ENCODE peak calls at places on chromosome 20, in ten cellular contexts. T is cardiac muscle cell, P is endothelial cell of umbilical vein, Z is SJSA1, V is Panc1, J is gastrocnemius medialis, F is endodermal cell, L is GM12865, Q is SJCRH30, K is epithelial cell of esophagus. E is an unnamed sample.

GRCh38 chr20:46350201-46350985 is 42.1 kb upstream of the CDH22 start:
- DNase-seq in V (no peak), F (peak; percentile 82), P (peak; percentile 60), K (peak; percentile 44), Q (peak; percentile 91), T (no peak), J (no peak), L (peak; percentile 84), Z (peak; percentile 84), E (peak; percentile 72)

GRCh38 chr20:61722146-61722678 is 343.5 kb downstream of the TAF4 start:
- DNase-seq in T (peak; percentile 78), L (no peak), K (no peak), P (no peak), Q (no peak), J (no peak), F (no peak), Z (no peak), V (no peak), E (no peak)

GRCh38 chr20:22449115-22449973 is 135.0 kb downstream of the FOXA2 start:
- DNase-seq in V (no peak), K (no peak), T (no peak), F (no peak), J (no peak), Q (no peak), L (no peak), P (no peak), Z (no peak), E (no peak)

GRCh38 chr20:25319241-25320034 is 71.2 kb downstream of the ABHD12 start:
- DNase-seq in T (peak; percentile 45), Z (no peak), J (no peak), K (no peak), V (no peak), P (no peak), Q (no peak), F (no peak), L (no peak), E (no peak)

GRCh38 chr20:48769111-48769879 is 58.5 kb downstream of the PREX1 start:
- DNase-seq in T (no peak), K (no peak), V (no peak), P (no peak), Z (no peak), J (no peak), F (no peak), Q (no peak), L (peak; percentile 66), E (no peak)

GRCh38 chr20:38002422-38002821 is 30.8 kb downstream of the TTI1 start:
- DNase-seq in P (no peak), Q (no peak), F (no peak), K (no peak), Z (no peak), T (no peak), V (no peak), L (no peak), J (no peak), E (no peak)

GRCh38 chr20:42915081-42915480 is 274.6 kb downstream of the PTPRT start:
- DNase-seq in Z (no peak), F (no peak), P (no peak), L (no peak), J (no peak), V (no peak), K (no peak), Q (peak; percentile 63), T (no peak), E (no peak)

GRCh38 chr20:47208534-47209174 is 147.8 kb downstream of the ZMYND8 start:
- DNase-seq in K (no peak), Q (no peak), Z (no peak), P (no peak), V (no peak), T (no peak), L (no peak), J (no peak), F (no peak), E (no peak)

GRCh38 chr20:20024942-20025341 is 7.8 kb downstream of the NAA20 start:
- DNase-seq in Z (no peak), T (no peak), K (no peak), V (no peak), F (no peak), J (no peak), L (no peak), Q (no peak), P (no peak), E (no peak)

GRCh38 chr20:59747671-59748515 is 143.6 kb downstream of the PHACTR3 start:
- DNase-seq in F (no peak), V (no peak), T (no peak), K (no peak), L (no peak), Q (no peak), P (no peak), Z (no peak), J (no peak), E (no peak)

GRCh38 chr20:31922588-31922987 is 29.3 kb downstream of the PDRG1 start:
- DNase-seq in F (no peak), L (no peak), T (no peak), V (no peak), J (no peak), Z (no peak), P (no peak), Q (no peak), K (no peak), E (no peak)

GRCh38 chr20:35174458-35175216 is 2.8 kb downstream of the PROCR start:
- DNase-seq in V (no peak), Z (no peak), P (peak; percentile 48), T (no peak), J (peak; percentile 19), Q (no peak), F (peak; percentile 95), L (no peak), K (peak; percentile 38), E (peak; percentile 79)

GRCh38 chr20:35173576-35174192 is 1.8 kb downstream of the PROCR start:
- DNase-seq in Z (no peak), K (no peak), F (no peak), Q (no peak), L (no peak), T (no peak), P (peak; percentile 57), J (no peak), V (no peak), E (no peak)

GRCh38 chr20:35171438-35171752 is 477 bp upstream of the PROCR start:
- DNase-seq in F (no peak), T (no peak), J (no peak), Q (no peak), V (no peak), P (no peak), K (no peak), Z (no peak), L (no peak), E (no peak)

GRCh38 chr20:35171753-35172433 is at the start of gene PROCR:
- DNase-seq in Z (peak; percentile 89), J (peak; percentile 77), L (no peak), K (peak; percentile 100), Q (peak; percentile 82), V (peak; percentile 94), F (peak; percentile 91), T (peak; percentile 32), P (peak; percentile 98), E (peak; percentile 34)

DNA sequence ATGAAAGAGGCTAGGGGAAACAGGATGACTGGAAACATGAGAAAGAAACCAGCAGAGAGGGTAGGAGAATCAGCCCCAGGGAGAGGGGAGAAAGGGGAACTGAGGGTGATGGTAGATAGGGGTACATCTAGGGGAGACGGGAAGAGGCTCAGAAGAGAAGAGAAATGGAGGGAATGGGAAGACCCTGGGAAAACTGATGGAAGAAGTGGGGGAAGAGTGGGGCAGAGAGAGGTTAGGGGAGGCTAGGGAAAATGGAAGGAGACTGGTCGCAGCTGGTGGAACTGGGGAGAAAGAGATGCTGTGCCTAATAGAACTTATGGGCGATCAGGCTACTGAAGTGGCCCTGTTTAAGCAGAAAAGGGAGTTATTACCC is 548 bp downstream of the PROCR start:
- DNase-seq in J (no peak), Q (no peak), Z (no peak), T (no peak), V (no peak), P (no peak), L (no peak), F (no peak), K (no peak), E (no peak)
- H3K4me3 ChIP-seq in J (peak overlapping the region; percentile 31), Q (peak overlapping the region; percentile 50), Z (peak overlapping the region; percentile 31), T (no peak overlapping the region), V (peak overlapping the region; percentile 49), P (peak overlapping the region; percentile 80), L (no peak overlapping the region), F (peak overlapping the region; percentile 71), K (peak overlapping the region; percentile 55), E (peak overlapping the region; percentile 47)

DNA sequence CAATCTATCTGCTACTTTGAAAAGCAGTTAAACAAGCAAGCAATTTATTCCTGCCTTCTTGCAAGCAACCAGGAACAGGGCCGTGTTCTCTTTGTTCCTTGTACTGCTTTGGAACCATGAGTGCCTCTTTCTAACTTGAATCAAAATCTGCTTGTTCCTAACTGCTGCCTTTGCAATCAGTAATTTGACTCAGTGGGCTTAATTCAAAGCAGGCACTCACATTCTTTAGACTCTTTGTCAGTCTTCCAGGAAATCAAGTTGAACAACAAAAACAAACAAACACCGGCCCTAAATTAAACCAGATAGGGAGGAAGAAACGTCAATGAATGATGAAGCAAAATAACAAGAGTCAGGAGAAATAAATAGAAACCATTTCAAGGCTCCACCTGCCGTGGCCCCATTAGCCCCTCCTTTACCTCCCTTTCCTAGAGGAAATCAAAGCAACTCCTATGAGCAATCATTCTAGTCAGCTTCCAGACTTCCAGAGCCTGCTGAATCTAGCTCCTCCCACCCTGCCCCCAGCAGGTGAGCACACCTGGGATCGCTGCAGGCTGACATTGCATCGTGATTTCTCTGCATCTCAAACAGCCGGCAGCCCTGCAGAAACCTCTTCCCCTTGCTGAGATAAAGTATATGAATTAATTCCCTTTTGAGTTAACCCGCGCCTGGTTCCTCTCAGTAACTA is 582.2 kb upstream of the FLRT3 start:
- DNase-seq in K (peak; percentile 89), F (peak; percentile 90), T (peak; percentile 5), Q (no peak), L (no peak), V (no peak), Z (no peak), J (no peak), P (peak; percentile 52), E (peak; percentile 37)
- H3K4me3 ChIP-seq in K (peak overlapping the region; percentile 23), F (no peak overlapping the region), T (no peak overlapping the region), Q (no peak overlapping the region), L (no peak overlapping the region), V (no peak overlapping the region), Z (no peak overlapping the region), J (no peak overlapping the region), P (no peak overlapping the region), E (peak overlapping the region; percentile 25)

DNA sequence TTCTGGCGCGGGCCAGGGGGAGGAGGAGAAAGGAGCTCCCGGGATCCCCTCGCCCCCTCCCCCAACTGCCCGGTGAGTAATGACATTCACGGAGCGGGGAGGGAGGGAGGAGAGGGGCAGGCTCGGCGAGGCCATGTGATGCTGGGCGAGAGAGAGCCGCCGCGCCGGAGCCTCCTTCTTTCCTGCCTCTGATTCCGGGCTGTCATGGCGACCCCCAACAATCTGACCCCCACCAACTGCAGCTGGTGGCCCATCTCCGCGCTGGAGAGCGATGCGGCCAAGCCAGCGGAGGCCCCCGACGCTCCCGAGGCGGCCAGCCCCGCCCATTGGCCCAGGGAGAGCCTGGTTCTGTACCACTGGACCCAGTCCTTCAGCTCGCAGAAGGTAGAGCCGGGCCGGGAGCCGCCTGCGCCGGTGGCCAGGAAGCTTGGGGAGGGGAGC is at the start of gene GDAP1L1:
- DNase-seq in P (no peak), J (no peak), T (peak; percentile 76), Z (no peak), V (no peak), Q (no peak), L (no peak), K (no peak), F (peak; percentile 89), E (peak; percentile 86)
- H3K4me3 ChIP-seq in P (no peak within 1 kb of the TSS), J (no peak within 1 kb of the TSS), T (peak within 1 kb of the TSS; percentile 52), Z (no peak within 1 kb of the TSS), V (no peak within 1 kb of the TSS), Q (no peak within 1 kb of the TSS), L (no peak within 1 kb of the TSS), K (no peak within 1 kb of the TSS), F (peak within 1 kb of the TSS; percentile 81), E (peak within 1 kb of the TSS; percentile 92)

GRCh38 chr20:11920083-11920482 is 2.4 kb downstream of the BTBD3 start:
- DNase-seq in L (no peak), P (no peak), Q (no peak), K (no peak), V (no peak), Z (no peak), J (no peak), F (no peak), T (no peak), E (no peak)
- H3K4me3 ChIP-seq in L (no peak overlapping the region), P (no peak overlapping the region), Q (peak overlapping the region; percentile 40), K (no peak overlapping the region), V (no peak overlapping the region), Z (no peak overlapping the region), J (no peak overlapping the region), F (no peak overlapping the region), T (no peak overlapping the region), E (no peak overlapping the region)

E was measured in BE2C.